ENCODE peak calls at places on chromosomes 2 and 18, in nine cellular contexts. One of them, this sample, is unnamed.

GRCh38 chr18:14907420-14907819 is 159.4 kb downstream of the ANKRD30B start:
- DNase-seq in germinal center: no peak
- DNase-seq in activated CD4-positive, alpha-beta T cell treated with anti-CD3 and anti-CD28 coated beads, Interleukin-2, amount 50 U/mL, for 1 hour: no peak
- DNase-seq in hypothalamus: no peak
- DNase-seq in AG04449: no peak
- DNase-seq in SJCRH30: no peak
- DNase-seq in A549: no peak
- DNase-seq in EH: no peak
- DNase-seq in fibroblast of pulmonary artery: no peak
- DNase-seq in this sample: no peak

GRCh38 chr18:48867978-48868377 is 82.8 kb downstream of the SMAD7 start:
- DNase-seq in fibroblast of pulmonary artery: no peak
- DNase-seq in AG04449: no peak
- DNase-seq in germinal center: no peak
- DNase-seq in SJCRH30: no peak
- DNase-seq in hypothalamus: no peak
- DNase-seq in EH: no peak
- DNase-seq in A549: no peak
- DNase-seq in activated CD4-positive, alpha-beta T cell treated with anti-CD3 and anti-CD28 coated beads, Interleukin-2, amount 50 U/mL, for 1 hour: no peak
- DNase-seq in this sample: no peak

GRCh38 chr2:64990823-64991222 is 1.6 kb downstream of the SLC1A4 start:
- DNase-seq in EH: no peak
- DNase-seq in SJCRH30: no peak
- DNase-seq in fibroblast of pulmonary artery: no peak
- DNase-seq in AG04449: no peak
- DNase-seq in activated CD4-positive, alpha-beta T cell treated with anti-CD3 and anti-CD28 coated beads, Interleukin-2, amount 50 U/mL, for 1 hour: no peak
- DNase-seq in A549: no peak
- DNase-seq in hypothalamus: no peak
- DNase-seq in germinal center: no peak
- DNase-seq in this sample: no peak

GRCh38 chr2:113872201-113872600 is 17.7 kb upstream of the ACTR3 start:
- DNase-seq in AG04449: peak
- DNase-seq in fibroblast of pulmonary artery: peak
- DNase-seq in activated CD4-positive, alpha-beta T cell treated with anti-CD3 and anti-CD28 coated beads, Interleukin-2, amount 50 U/mL, for 1 hour: no peak
- DNase-seq in hypothalamus: no peak
- DNase-seq in germinal center: no peak
- DNase-seq in EH: peak
- DNase-seq in A549: no peak
- DNase-seq in SJCRH30: no peak
- DNase-seq in this sample: no peak

GRCh38 chr2:25312958-25313710 is 28.6 kb downstream of the DNMT3A start:
- DNase-seq in EH: no peak
- DNase-seq in hypothalamus: no peak
- DNase-seq in SJCRH30: no peak
- DNase-seq in AG04449: no peak
- DNase-seq in activated CD4-positive, alpha-beta T cell treated with anti-CD3 and anti-CD28 coated beads, Interleukin-2, amount 50 U/mL, for 1 hour: no peak
- DNase-seq in fibroblast of pulmonary artery: no peak
- DNase-seq in germinal center: no peak
- DNase-seq in A549: no peak
- DNase-seq in this sample: no peak

GRCh38 chr18:13266208-13267100 is 47.9 kb downstream of the LDLRAD4 start:
- DNase-seq in SJCRH30: no peak
- DNase-seq in AG04449: no peak
- DNase-seq in fibroblast of pulmonary artery: no peak
- DNase-seq in EH: no peak
- DNase-seq in activated CD4-positive, alpha-beta T cell treated with anti-CD3 and anti-CD28 coated beads, Interleukin-2, amount 50 U/mL, for 1 hour: no peak
- DNase-seq in A549: no peak
- DNase-seq in germinal center: no peak
- DNase-seq in hypothalamus: no peak
- DNase-seq in this sample: no peak

GRCh38 chr2:42493468-42493884 is 306 bp downstream of the KCNG3 start:
- DNase-seq in hypothalamus: no peak
- DNase-seq in AG04449: no peak
- DNase-seq in activated CD4-positive, alpha-beta T cell treated with anti-CD3 and anti-CD28 coated beads, Interleukin-2, amount 50 U/mL, for 1 hour: no peak
- DNase-seq in SJCRH30: no peak
- DNase-seq in EH: no peak
- DNase-seq in fibroblast of pulmonary artery: no peak
- DNase-seq in A549: no peak
- DNase-seq in germinal center: peak
- DNase-seq in this sample: no peak

GRCh38 chr18:26394047-26394654 is 154.2 kb downstream of the KCTD1 start:
- DNase-seq in AG04449: no peak
- DNase-seq in A549: no peak
- DNase-seq in germinal center: no peak
- DNase-seq in activated CD4-positive, alpha-beta T cell treated with anti-CD3 and anti-CD28 coated beads, Interleukin-2, amount 50 U/mL, for 1 hour: no peak
- DNase-seq in EH: no peak
- DNase-seq in SJCRH30: no peak
- DNase-seq in hypothalamus: no peak
- DNase-seq in fibroblast of pulmonary artery: no peak
- DNase-seq in this sample: no peak

GRCh38 chr2:14587119-14587518 is 45.4 kb upstream of the LRATD1 start:
- DNase-seq in fibroblast of pulmonary artery: no peak
- DNase-seq in SJCRH30: no peak
- DNase-seq in A549: no peak
- DNase-seq in activated CD4-positive, alpha-beta T cell treated with anti-CD3 and anti-CD28 coated beads, Interleukin-2, amount 50 U/mL, for 1 hour: no peak
- DNase-seq in germinal center: no peak
- DNase-seq in hypothalamus: no peak
- DNase-seq in EH: peak
- DNase-seq in AG04449: no peak
- DNase-seq in this sample: peak

GRCh38 chr2:236548179-236548918 is 21.3 kb upstream of the ACKR3 start:
- DNase-seq in A549: no peak
- DNase-seq in SJCRH30: no peak
- DNase-seq in germinal center: no peak
- DNase-seq in AG04449: peak
- DNase-seq in fibroblast of pulmonary artery: peak
- DNase-seq in activated CD4-positive, alpha-beta T cell treated with anti-CD3 and anti-CD28 coated beads, Interleukin-2, amount 50 U/mL, for 1 hour: no peak
- DNase-seq in EH: peak
- DNase-seq in hypothalamus: no peak
- DNase-seq in this sample: no peak

GRCh38 chr18:48770243-48770642 is 180.5 kb downstream of the SMAD7 start:
- DNase-seq in hypothalamus: no peak
- DNase-seq in SJCRH30: no peak
- DNase-seq in activated CD4-positive, alpha-beta T cell treated with anti-CD3 and anti-CD28 coated beads, Interleukin-2, amount 50 U/mL, for 1 hour: no peak
- DNase-seq in fibroblast of pulmonary artery: no peak
- DNase-seq in germinal center: no peak
- DNase-seq in A549: no peak
- DNase-seq in EH: no peak
- DNase-seq in AG04449: no peak
- DNase-seq in this sample: no peak

GRCh38 chr2:184815824-184816223 is 217.5 kb downstream of the ZNF804A start:
- DNase-seq in A549: no peak
- DNase-seq in germinal center: no peak
- DNase-seq in hypothalamus: no peak
- DNase-seq in EH: no peak
- DNase-seq in activated CD4-positive, alpha-beta T cell treated with anti-CD3 and anti-CD28 coated beads, Interleukin-2, amount 50 U/mL, for 1 hour: no peak
- DNase-seq in fibroblast of pulmonary artery: no peak
- DNase-seq in AG04449: no peak
- DNase-seq in SJCRH30: no peak
- DNase-seq in this sample: no peak

GRCh38 chr2:10787176-10787968 is 25.2 kb downstream of the PDIA6 start:
- DNase-seq in hypothalamus: no peak
- DNase-seq in EH: peak
- DNase-seq in activated CD4-positive, alpha-beta T cell treated with anti-CD3 and anti-CD28 coated beads, Interleukin-2, amount 50 U/mL, for 1 hour: peak
- DNase-seq in A549: peak
- DNase-seq in fibroblast of pulmonary artery: no peak
- DNase-seq in SJCRH30: peak
- DNase-seq in germinal center: no peak
- DNase-seq in AG04449: no peak
- DNase-seq in this sample: no peak

GRCh38 chr18:3777719-3778118 is 327.7 kb downstream of the TGIF1 start:
- DNase-seq in germinal center: no peak
- DNase-seq in EH: no peak
- DNase-seq in fibroblast of pulmonary artery: no peak
- DNase-seq in activated CD4-positive, alpha-beta T cell treated with anti-CD3 and anti-CD28 coated beads, Interleukin-2, amount 50 U/mL, for 1 hour: no peak
- DNase-seq in hypothalamus: no peak
- DNase-seq in A549: no peak
- DNase-seq in SJCRH30: no peak
- DNase-seq in AG04449: no peak
- DNase-seq in this sample: no peak

GRCh38 chr18:57811477-57812125 is 8.5 kb upstream of the ATP8B1 start:
- DNase-seq in AG04449: no peak
- DNase-seq in SJCRH30: no peak
- DNase-seq in fibroblast of pulmonary artery: no peak
- DNase-seq in activated CD4-positive, alpha-beta T cell treated with anti-CD3 and anti-CD28 coated beads, Interleukin-2, amount 50 U/mL, for 1 hour: no peak
- DNase-seq in EH: peak
- DNase-seq in germinal center: no peak
- DNase-seq in hypothalamus: no peak
- DNase-seq in A549: peak
- DNase-seq in this sample: no peak

GRCh38 chr2:236604971-236605734 is 35.5 kb downstream of the ACKR3 start:
- DNase-seq in EH: no peak
- DNase-seq in fibroblast of pulmonary artery: no peak
- DNase-seq in hypothalamus: no peak
- DNase-seq in AG04449: no peak
- DNase-seq in activated CD4-positive, alpha-beta T cell treated with anti-CD3 and anti-CD28 coated beads, Interleukin-2, amount 50 U/mL, for 1 hour: no peak
- DNase-seq in germinal center: no peak
- DNase-seq in A549: no peak
- DNase-seq in SJCRH30: no peak
- DNase-seq in this sample: no peak

GRCh38 chr2:45895477-45895876 is 244.0 kb downstream of the PRKCE start:
- DNase-seq in A549: no peak
- DNase-seq in AG04449: peak
- DNase-seq in activated CD4-positive, alpha-beta T cell treated with anti-CD3 and anti-CD28 coated beads, Interleukin-2, amount 50 U/mL, for 1 hour: no peak
- DNase-seq in EH: peak
- DNase-seq in SJCRH30: no peak
- DNase-seq in germinal center: no peak
- DNase-seq in fibroblast of pulmonary artery: peak
- DNase-seq in hypothalamus: no peak
- DNase-seq in this sample: no peak

GRCh38 chr2:230256735-230257332 is 31.3 kb downstream of the SP140 start:
- DNase-seq in germinal center: no peak
- DNase-seq in AG04449: no peak
- DNase-seq in EH: no peak
- DNase-seq in SJCRH30: no peak
- DNase-seq in fibroblast of pulmonary artery: no peak
- DNase-seq in activated CD4-positive, alpha-beta T cell treated with anti-CD3 and anti-CD28 coated beads, Interleukin-2, amount 50 U/mL, for 1 hour: no peak
- DNase-seq in hypothalamus: no peak
- DNase-seq in A549: no peak
- DNase-seq in this sample: no peak

GRCh38 chr2:223442874-223443273 is 159.3 kb downstream of the SCG2 start:
- DNase-seq in SJCRH30: no peak
- DNase-seq in germinal center: no peak
- DNase-seq in fibroblast of pulmonary artery: no peak
- DNase-seq in A549: no peak
- DNase-seq in AG04449: peak
- DNase-seq in activated CD4-positive, alpha-beta T cell treated with anti-CD3 and anti-CD28 coated beads, Interleukin-2, amount 50 U/mL, for 1 hour: no peak
- DNase-seq in EH: peak
- DNase-seq in hypothalamus: no peak
- DNase-seq in this sample: no peak

GRCh38 chr2:212228651-212229253 is 309.9 kb downstream of the ERBB4 start:
- DNase-seq in A549: no peak
- DNase-seq in germinal center: no peak
- DNase-seq in SJCRH30: no peak
- DNase-seq in activated CD4-positive, alpha-beta T cell treated with anti-CD3 and anti-CD28 coated beads, Interleukin-2, amount 50 U/mL, for 1 hour: no peak
- DNase-seq in AG04449: no peak
- DNase-seq in hypothalamus: no peak
- DNase-seq in EH: no peak
- DNase-seq in fibroblast of pulmonary artery: peak
- DNase-seq in this sample: no peak

GRCh38 chr2:191611614-191612013 is 66.3 kb upstream of the NABP1 start:
- DNase-seq in A549: no peak
- DNase-seq in hypothalamus: no peak
- DNase-seq in AG04449: no peak
- DNase-seq in SJCRH30: no peak
- DNase-seq in fibroblast of pulmonary artery: no peak
- DNase-seq in activated CD4-positive, alpha-beta T cell treated with anti-CD3 and anti-CD28 coated beads, Interleukin-2, amount 50 U/mL, for 1 hour: no peak
- DNase-seq in EH: no peak
- DNase-seq in germinal center: peak
- DNase-seq in this sample: no peak

GRCh38 chr18:78932281-78932680 is 47.3 kb upstream of the SALL3 start:
- DNase-seq in AG04449: no peak
- DNase-seq in activated CD4-positive, alpha-beta T cell treated with anti-CD3 and anti-CD28 coated beads, Interleukin-2, amount 50 U/mL, for 1 hour: no peak
- DNase-seq in EH: no peak
- DNase-seq in germinal center: no peak
- DNase-seq in fibroblast of pulmonary artery: no peak
- DNase-seq in A549: no peak
- DNase-seq in hypothalamus: no peak
- DNase-seq in SJCRH30: no peak
- DNase-seq in this sample: no peak

This sample was measured in HTR-8/SVneo.